ENCODE peak calls at places on chromosomes 1 and 21, in five cellular contexts. One of them, this sample, is unnamed.

GRCh38 chr1:154386643-154387352 is 18.3 kb upstream of the IL6R start:
- DNase-seq in fibroblast of the aortic adventitia: no peak
- DNase-seq in Peyer's patch: peak; percentile 51
- DNase-seq in cardiac muscle cell: peak; percentile 36
- DNase-seq in DND-41: no peak
- DNase-seq in this sample: peak; percentile 29

GRCh38 chr1:10250663-10251062 is 40.3 kb downstream of the KIF1B start:
- DNase-seq in fibroblast of the aortic adventitia: no peak
- DNase-seq in Peyer's patch: no peak
- DNase-seq in cardiac muscle cell: no peak
- DNase-seq in DND-41: no peak
- DNase-seq in this sample: no peak

GRCh38 chr1:87134061-87134460 is 194.6 kb upstream of the LMO4 start:
- DNase-seq in fibroblast of the aortic adventitia: no peak
- DNase-seq in Peyer's patch: no peak
- DNase-seq in cardiac muscle cell: no peak
- DNase-seq in DND-41: no peak
- DNase-seq in this sample: no peak

GRCh38 chr21:35373998-35374397 is 324.9 kb upstream of the RUNX1 start:
- DNase-seq in fibroblast of the aortic adventitia: no peak
- DNase-seq in Peyer's patch: no peak
- DNase-seq in cardiac muscle cell: no peak
- DNase-seq in DND-41: no peak
- DNase-seq in this sample: no peak

GRCh38 chr1:204863024-204863423 is 7.6 kb upstream of the NFASC start:
- DNase-seq in fibroblast of the aortic adventitia: no peak
- DNase-seq in Peyer's patch: no peak
- DNase-seq in cardiac muscle cell: no peak
- DNase-seq in DND-41: no peak
- DNase-seq in this sample: no peak

GRCh38 chr1:237226177-237226944 is 184.4 kb downstream of the RYR2 start:
- DNase-seq in fibroblast of the aortic adventitia: no peak
- DNase-seq in Peyer's patch: no peak
- DNase-seq in cardiac muscle cell: no peak
- DNase-seq in DND-41: no peak
- DNase-seq in this sample: no peak

GRCh38 chr1:93080424-93080823 is 1.3 kb downstream of the MTF2 start:
- DNase-seq in fibroblast of the aortic adventitia: peak; percentile 87
- DNase-seq in Peyer's patch: no peak
- DNase-seq in cardiac muscle cell: peak; percentile 86
- DNase-seq in DND-41: no peak
- DNase-seq in this sample: no peak

GRCh38 chr1:234205966-234206365 is 167.3 kb upstream of the COA6 start:
- DNase-seq in fibroblast of the aortic adventitia: no peak
- DNase-seq in Peyer's patch: no peak
- DNase-seq in cardiac muscle cell: no peak
- DNase-seq in DND-41: no peak
- DNase-seq in this sample: no peak

GRCh38 chr1:78651247-78651646 is 1.6 kb downstream of the IFI44 start:
- DNase-seq in fibroblast of the aortic adventitia: no peak
- DNase-seq in Peyer's patch: peak; percentile 46
- DNase-seq in cardiac muscle cell: no peak
- DNase-seq in DND-41: peak; percentile 59
- DNase-seq in this sample: no peak

GRCh38 chr1:167819849-167820683 is 93.9 kb downstream of the ADCY10 start:
- DNase-seq in fibroblast of the aortic adventitia: peak; percentile 96
- DNase-seq in Peyer's patch: peak; percentile 66
- DNase-seq in cardiac muscle cell: peak; percentile 94
- DNase-seq in DND-41: no peak
- DNase-seq in this sample: peak; percentile 95

GRCh38 chr21:30839304-30839703 is 9.7 kb upstream of the KRTAP7-1 start:
- DNase-seq in fibroblast of the aortic adventitia: no peak
- DNase-seq in Peyer's patch: no peak
- DNase-seq in cardiac muscle cell: peak; percentile 1
- DNase-seq in DND-41: peak; percentile 31
- DNase-seq in this sample: no peak
- TF ChIP-seq CTCF in fibroblast of the aortic adventitia: no peak
- TF ChIP-seq CTCF in Peyer's patch: no peak
- TF ChIP-seq CTCF in cardiac muscle cell: no peak
- TF ChIP-seq CTCF in DND-41: peak; percentile 57
- TF ChIP-seq CTCF in this sample: peak; percentile 12

DNA sequence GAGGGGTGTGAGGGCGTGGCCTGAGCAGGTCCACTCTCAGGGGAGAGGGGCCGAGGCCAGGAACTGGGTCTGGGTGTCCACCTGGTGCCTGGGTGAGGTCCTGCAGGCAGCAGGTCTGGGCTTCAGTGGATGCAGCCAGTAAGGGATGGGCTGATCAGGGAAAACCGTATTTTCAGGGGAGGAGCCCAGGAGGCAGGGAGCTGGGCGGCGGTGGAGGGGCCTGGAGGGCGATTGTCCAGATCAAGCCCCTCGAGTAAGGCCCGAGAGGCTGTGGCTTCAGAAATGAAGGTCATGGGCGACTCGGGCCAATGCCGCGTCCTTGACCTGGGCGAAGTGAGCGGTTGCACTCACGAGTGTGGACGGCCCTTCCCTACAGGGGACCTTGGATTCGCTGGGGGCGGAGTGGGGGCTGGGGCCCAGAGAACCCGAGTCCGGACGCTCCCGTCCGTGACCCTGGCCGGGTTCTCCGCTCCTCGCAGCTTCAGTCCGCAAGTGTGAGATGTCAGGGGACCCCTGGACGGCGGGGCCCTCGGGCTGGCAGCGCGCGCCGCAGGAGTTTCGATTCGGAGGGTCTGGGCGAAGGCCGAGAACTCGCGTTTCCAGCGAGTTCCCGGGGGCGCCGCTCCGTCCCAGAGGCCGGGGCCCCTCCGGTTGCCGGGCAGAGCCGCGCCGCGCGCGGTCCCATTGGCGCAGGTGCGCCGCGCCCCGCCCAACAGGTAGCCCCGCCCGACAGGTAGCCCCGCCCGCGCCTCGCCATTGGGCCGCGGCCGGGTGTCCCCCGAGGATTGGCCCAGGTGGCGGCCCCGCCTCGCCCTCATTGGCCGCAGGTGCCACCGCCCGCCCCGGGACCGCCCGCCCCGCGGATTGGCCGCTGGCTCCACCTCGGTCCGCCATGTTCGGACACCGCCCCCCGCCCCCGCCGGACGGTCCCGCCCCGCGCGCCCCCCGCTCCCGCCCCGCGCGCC is at the start of gene PRKCZ:
- DNase-seq in fibroblast of the aortic adventitia: no peak
- DNase-seq in Peyer's patch: peak; percentile 98
- DNase-seq in cardiac muscle cell: peak; percentile 21
- DNase-seq in DND-41: no peak
- DNase-seq in this sample: peak; percentile 97
- TF ChIP-seq CTCF in fibroblast of the aortic adventitia: peak; percentile 2
- TF ChIP-seq CTCF in Peyer's patch: peak; percentile 10
- TF ChIP-seq CTCF in cardiac muscle cell: peak; percentile 23
- TF ChIP-seq CTCF in DND-41: no peak
- TF ChIP-seq CTCF in this sample: peak; percentile 22

DNA sequence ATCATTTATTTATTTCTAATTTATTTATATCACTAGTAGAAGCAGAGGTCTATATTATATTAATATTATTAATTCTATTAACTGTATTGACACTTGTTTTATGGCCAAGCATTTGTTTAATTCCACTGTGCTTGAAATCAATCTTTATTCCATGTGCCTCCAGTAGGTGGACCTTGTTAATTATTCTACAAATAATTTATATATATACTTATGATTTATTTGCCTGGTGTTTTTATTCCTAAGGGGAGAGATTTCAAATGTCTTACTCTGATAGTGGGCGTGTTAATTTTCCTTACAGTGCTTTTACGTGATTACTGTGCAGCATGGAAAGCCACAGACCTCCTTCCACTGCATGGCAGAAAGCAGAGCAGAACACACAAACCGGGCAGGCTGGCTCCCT is 17.5 kb upstream of the OR6N2 start:
- DNase-seq in fibroblast of the aortic adventitia: peak; percentile 4
- DNase-seq in Peyer's patch: no peak
- DNase-seq in cardiac muscle cell: peak; percentile 5
- DNase-seq in DND-41: no peak
- DNase-seq in this sample: no peak
- TF ChIP-seq CTCF in fibroblast of the aortic adventitia: no peak
- TF ChIP-seq CTCF in Peyer's patch: peak; percentile 1
- TF ChIP-seq CTCF in cardiac muscle cell: no peak
- TF ChIP-seq CTCF in DND-41: no peak
- TF ChIP-seq CTCF in this sample: no peak

DNA sequence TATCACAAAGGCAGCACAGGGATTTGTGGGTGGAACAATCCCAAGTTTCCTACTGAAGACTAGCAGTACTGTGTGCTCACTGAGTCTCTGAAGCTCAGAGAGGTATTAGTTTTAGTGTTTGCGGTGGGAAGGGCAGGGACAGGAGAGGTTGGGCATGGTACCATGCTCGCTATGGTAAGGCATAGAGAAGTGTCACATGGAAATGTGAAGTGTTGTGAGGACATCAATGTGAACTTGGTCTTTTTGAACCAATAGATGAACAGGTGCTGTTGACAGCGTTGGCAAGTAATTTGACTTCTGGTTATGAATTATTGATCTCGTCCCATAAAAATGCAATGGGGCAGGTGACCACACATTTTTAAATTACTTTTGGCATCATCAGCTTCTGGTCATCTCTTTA is 55.8 kb upstream of the ADAMTS1 start:
- DNase-seq in fibroblast of the aortic adventitia: no peak
- DNase-seq in Peyer's patch: no peak
- DNase-seq in cardiac muscle cell: no peak
- DNase-seq in DND-41: no peak
- DNase-seq in this sample: no peak
- TF ChIP-seq CTCF in fibroblast of the aortic adventitia: no peak
- TF ChIP-seq CTCF in Peyer's patch: no peak
- TF ChIP-seq CTCF in cardiac muscle cell: no peak
- TF ChIP-seq CTCF in DND-41: no peak
- TF ChIP-seq CTCF in this sample: no peak

DNA sequence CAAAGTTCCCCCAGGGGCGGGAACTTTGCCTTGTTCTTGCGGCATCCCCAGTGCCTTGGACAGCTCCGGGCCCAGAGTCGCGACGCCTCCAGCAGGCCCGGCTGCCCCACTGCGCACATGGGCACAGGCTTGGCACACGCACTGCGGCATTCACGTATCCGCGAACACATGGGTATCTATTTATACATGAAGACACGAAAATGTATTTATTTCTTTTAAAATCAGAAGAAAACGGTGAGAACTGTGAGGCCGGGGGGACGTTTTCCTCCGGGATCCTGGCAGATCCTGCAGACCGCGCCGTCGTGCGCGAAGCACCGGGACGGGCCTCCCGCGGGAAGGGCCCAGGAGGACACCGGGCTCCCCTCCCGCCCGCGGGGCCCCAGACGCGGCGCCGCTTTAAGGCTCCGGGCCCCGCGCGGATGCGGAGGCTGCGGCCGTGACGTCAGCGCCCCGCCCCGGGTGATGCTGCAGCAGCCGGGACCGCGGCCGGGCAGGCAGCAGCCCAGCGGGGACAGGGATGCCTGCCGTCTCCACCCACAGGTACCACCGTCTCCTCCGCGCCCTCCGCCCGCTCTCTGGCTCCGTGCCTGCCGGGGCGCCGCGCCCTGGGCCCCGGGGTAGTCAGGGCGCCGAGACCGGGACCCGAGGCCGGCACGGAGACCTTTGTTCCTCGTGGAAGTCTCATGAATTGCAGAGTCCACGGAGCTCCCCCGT is at the start of gene SLC45A1:
- DNase-seq in fibroblast of the aortic adventitia: peak; percentile 50
- DNase-seq in Peyer's patch: peak; percentile 90
- DNase-seq in cardiac muscle cell: peak; percentile 79
- DNase-seq in DND-41: no peak
- DNase-seq in this sample: peak; percentile 91
- TF ChIP-seq CTCF in fibroblast of the aortic adventitia: no peak
- TF ChIP-seq CTCF in Peyer's patch: no peak
- TF ChIP-seq CTCF in cardiac muscle cell: no peak
- TF ChIP-seq CTCF in DND-41: no peak
- TF ChIP-seq CTCF in this sample: no peak

DNA sequence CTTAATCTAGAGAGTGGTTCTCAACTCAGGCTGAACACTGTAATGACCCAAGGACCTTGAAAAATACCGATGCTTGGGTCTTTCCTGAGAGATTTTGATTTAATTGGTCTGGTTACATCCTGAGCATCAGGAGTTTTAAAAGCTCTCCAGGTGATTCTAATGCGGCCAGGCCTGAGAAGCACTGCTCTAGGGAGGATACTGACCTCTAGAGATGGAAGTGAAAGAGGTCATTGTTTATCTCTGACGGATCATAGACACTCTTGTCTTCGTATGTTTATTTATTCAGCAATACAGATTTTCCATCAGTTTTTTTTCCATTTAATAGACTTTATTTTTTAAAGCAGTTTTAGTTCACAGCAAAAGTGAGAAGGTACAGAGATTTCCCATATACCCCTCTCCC is 54.5 kb upstream of the IGSF5 start:
- DNase-seq in fibroblast of the aortic adventitia: no peak
- DNase-seq in Peyer's patch: no peak
- DNase-seq in cardiac muscle cell: no peak
- DNase-seq in DND-41: no peak
- DNase-seq in this sample: no peak
- TF ChIP-seq CTCF in fibroblast of the aortic adventitia: no peak
- TF ChIP-seq CTCF in Peyer's patch: no peak
- TF ChIP-seq CTCF in cardiac muscle cell: no peak
- TF ChIP-seq CTCF in DND-41: no peak
- TF ChIP-seq CTCF in this sample: no peak

GRCh38 chr21:15291621-15292266 is 226.9 kb upstream of the NRIP1 start:
- DNase-seq in fibroblast of the aortic adventitia: no peak
- DNase-seq in Peyer's patch: peak; percentile 50
- DNase-seq in cardiac muscle cell: no peak
- DNase-seq in DND-41: no peak
- DNase-seq in this sample: no peak
- TF ChIP-seq CTCF in fibroblast of the aortic adventitia: no peak
- TF ChIP-seq CTCF in Peyer's patch: no peak
- TF ChIP-seq CTCF in cardiac muscle cell: no peak
- TF ChIP-seq CTCF in DND-41: no peak
- TF ChIP-seq CTCF in this sample: no peak

GRCh38 chr1:160416369-160416768 is 16.0 kb downstream of the VANGL2 start:
- DNase-seq in fibroblast of the aortic adventitia: peak; percentile 33
- DNase-seq in Peyer's patch: no peak
- DNase-seq in cardiac muscle cell: peak; percentile 54
- DNase-seq in DND-41: no peak
- DNase-seq in this sample: no peak
- TF ChIP-seq CTCF in fibroblast of the aortic adventitia: peak; percentile 46
- TF ChIP-seq CTCF in Peyer's patch: no peak
- TF ChIP-seq CTCF in cardiac muscle cell: peak; percentile 54
- TF ChIP-seq CTCF in DND-41: peak; percentile 57
- TF ChIP-seq CTCF in this sample: peak; percentile 26